ENCODE peak calls at places on chromosomes 12 and 14, in six cellular contexts. One of them, this sample, is unnamed.
A peak's percentile ranks its signal among the peaks of the same experiment; 100 is the strongest.

GRCh38 chr12:14952295-14952995 is 9.0 kb downstream of the ARHGDIB start:
- DNase-seq in effector memory CD4-positive, alpha-beta T cell: peak; percentile 22
- DNase-seq in endothelial cell of umbilical vein: peak; percentile 97
- DNase-seq in body of pancreas: no peak
- DNase-seq in stomach: no peak
- DNase-seq in IMR-90: peak; percentile 98
- DNase-seq in this sample: no peak

GRCh38 chr14:105527381-105528196 is 1.2 kb downstream of the TMEM121 start:
- DNase-seq in endothelial cell of umbilical vein: no peak
- DNase-seq in body of pancreas: no peak
- DNase-seq in IMR-90: no peak
- DNase-seq in stomach: no peak
- DNase-seq in effector memory CD4-positive, alpha-beta T cell: no peak
- DNase-seq in this sample: no peak

GRCh38 chr12:3511760-3512159 is 20.8 kb downstream of the PRMT8 start:
- DNase-seq in effector memory CD4-positive, alpha-beta T cell: no peak
- DNase-seq in body of pancreas: no peak
- DNase-seq in stomach: no peak
- DNase-seq in endothelial cell of umbilical vein: no peak
- DNase-seq in IMR-90: no peak
- DNase-seq in this sample: no peak

GRCh38 chr14:89657014-89657413 is 240.0 kb upstream of the FOXN3 start:
- DNase-seq in body of pancreas: no peak
- DNase-seq in stomach: no peak
- DNase-seq in IMR-90: no peak
- DNase-seq in endothelial cell of umbilical vein: no peak
- DNase-seq in effector memory CD4-positive, alpha-beta T cell: no peak
- DNase-seq in this sample: no peak

GRCh38 chr12:90794212-90794611 is 160.8 kb downstream of the CCER1 start:
- DNase-seq in IMR-90: no peak
- DNase-seq in endothelial cell of umbilical vein: no peak
- DNase-seq in stomach: no peak
- DNase-seq in effector memory CD4-positive, alpha-beta T cell: no peak
- DNase-seq in body of pancreas: no peak
- DNase-seq in this sample: no peak

GRCh38 chr14:94480809-94481208 is 4.8 kb upstream of the SERPINA9 start:
- DNase-seq in effector memory CD4-positive, alpha-beta T cell: no peak
- DNase-seq in IMR-90: no peak
- DNase-seq in endothelial cell of umbilical vein: no peak
- DNase-seq in body of pancreas: no peak
- DNase-seq in stomach: no peak
- DNase-seq in this sample: no peak

GRCh38 chr12:67452119-67452805 is 183.1 kb downstream of the CAND1 start:
- DNase-seq in IMR-90: no peak
- DNase-seq in body of pancreas: no peak
- DNase-seq in effector memory CD4-positive, alpha-beta T cell: no peak
- DNase-seq in stomach: no peak
- DNase-seq in endothelial cell of umbilical vein: no peak
- DNase-seq in this sample: no peak

GRCh38 chr12:52168019-52168717 is 23.6 kb downstream of the KRT80 start:
- DNase-seq in endothelial cell of umbilical vein: peak; percentile 51
- DNase-seq in body of pancreas: no peak
- DNase-seq in effector memory CD4-positive, alpha-beta T cell: no peak
- DNase-seq in stomach: peak; percentile 67
- DNase-seq in IMR-90: peak; percentile 88
- DNase-seq in this sample: no peak

GRCh38 chr12:252634-253033 is 10.0 kb downstream of the SLC6A13 start:
- DNase-seq in body of pancreas: no peak
- DNase-seq in effector memory CD4-positive, alpha-beta T cell: no peak
- DNase-seq in stomach: no peak
- DNase-seq in endothelial cell of umbilical vein: no peak
- DNase-seq in IMR-90: no peak
- DNase-seq in this sample: no peak

GRCh38 chr14:85576848-85577541 is 47.1 kb downstream of the FLRT2 start:
- DNase-seq in effector memory CD4-positive, alpha-beta T cell: no peak
- DNase-seq in IMR-90: peak; percentile 35
- DNase-seq in stomach: no peak
- DNase-seq in body of pancreas: no peak
- DNase-seq in endothelial cell of umbilical vein: no peak
- DNase-seq in this sample: no peak

GRCh38 chr14:37585971-37586759 is 8.9 kb downstream of the FOXA1 start:
- DNase-seq in IMR-90: no peak
- DNase-seq in body of pancreas: no peak
- DNase-seq in endothelial cell of umbilical vein: no peak
- DNase-seq in effector memory CD4-positive, alpha-beta T cell: no peak
- DNase-seq in stomach: no peak
- DNase-seq in this sample: no peak

GRCh38 chr12:66493841-66494240 is 185.0 kb downstream of the GRIP1 start:
- DNase-seq in effector memory CD4-positive, alpha-beta T cell: no peak
- DNase-seq in endothelial cell of umbilical vein: no peak
- DNase-seq in stomach: no peak
- DNase-seq in body of pancreas: no peak
- DNase-seq in IMR-90: no peak
- DNase-seq in this sample: no peak

GRCh38 chr12:2326470-2326869 is 273.7 kb downstream of the CACNA1C start:
- DNase-seq in body of pancreas: peak; percentile 21
- DNase-seq in endothelial cell of umbilical vein: no peak
- DNase-seq in effector memory CD4-positive, alpha-beta T cell: no peak
- DNase-seq in IMR-90: no peak
- DNase-seq in stomach: no peak
- DNase-seq in this sample: no peak

GRCh38 chr12:4871514-4871913 is 38.2 kb upstream of the KCNA1 start:
- DNase-seq in effector memory CD4-positive, alpha-beta T cell: no peak
- DNase-seq in IMR-90: no peak
- DNase-seq in body of pancreas: no peak
- DNase-seq in endothelial cell of umbilical vein: no peak
- DNase-seq in stomach: no peak
- DNase-seq in this sample: no peak
- H3K27me3 ChIP-seq in effector memory CD4-positive, alpha-beta T cell: no peaks in the 10 kb centered on the region
- H3K27me3 ChIP-seq in IMR-90: peaks cover under 1% of the 10 kb centered on the region
- H3K27me3 ChIP-seq in body of pancreas: no peaks in the 10 kb centered on the region
- H3K27me3 ChIP-seq in endothelial cell of umbilical vein: no peaks in the 10 kb centered on the region
- H3K27me3 ChIP-seq in stomach: no peaks in the 10 kb centered on the region
- H3K27me3 ChIP-seq in this sample: no peaks in the 10 kb centered on the region

DNA sequence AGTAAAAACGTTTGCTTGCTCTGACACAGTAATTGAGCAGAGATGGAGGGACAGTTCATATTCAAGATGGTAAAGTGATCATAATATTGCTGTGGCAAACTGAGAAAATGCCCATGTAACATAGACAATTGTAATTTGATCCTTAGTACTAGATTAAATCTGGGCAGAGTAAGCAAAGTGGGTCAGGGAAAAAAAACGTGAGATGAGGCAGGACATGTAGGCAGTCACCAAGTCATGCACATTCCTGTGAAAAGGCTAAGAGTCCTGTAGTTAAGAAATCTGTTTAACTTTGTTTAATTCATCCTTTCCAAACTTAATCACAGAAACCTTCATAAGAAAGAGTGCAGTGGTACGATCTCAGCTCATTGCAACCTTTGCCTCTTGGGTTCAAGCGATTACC is 16.1 kb downstream of the BTBD7 start:
- DNase-seq in endothelial cell of umbilical vein: no peak
- DNase-seq in effector memory CD4-positive, alpha-beta T cell: no peak
- DNase-seq in body of pancreas: no peak
- DNase-seq in IMR-90: peak; percentile 18
- DNase-seq in stomach: no peak
- DNase-seq in this sample: no peak
- H3K4me1 ChIP-seq in endothelial cell of umbilical vein: peaks cover 34% of the 10 kb centered on the region
- H3K4me1 ChIP-seq in effector memory CD4-positive, alpha-beta T cell: no peaks in the 10 kb centered on the region
- H3K4me1 ChIP-seq in body of pancreas: peaks cover 15% of the 10 kb centered on the region
- H3K4me1 ChIP-seq in IMR-90: peaks cover 12% of the 10 kb centered on the region
- H3K4me1 ChIP-seq in stomach: peaks cover 28% of the 10 kb centered on the region
- H3K4me1 ChIP-seq in this sample: no peaks in the 10 kb centered on the region

DNA sequence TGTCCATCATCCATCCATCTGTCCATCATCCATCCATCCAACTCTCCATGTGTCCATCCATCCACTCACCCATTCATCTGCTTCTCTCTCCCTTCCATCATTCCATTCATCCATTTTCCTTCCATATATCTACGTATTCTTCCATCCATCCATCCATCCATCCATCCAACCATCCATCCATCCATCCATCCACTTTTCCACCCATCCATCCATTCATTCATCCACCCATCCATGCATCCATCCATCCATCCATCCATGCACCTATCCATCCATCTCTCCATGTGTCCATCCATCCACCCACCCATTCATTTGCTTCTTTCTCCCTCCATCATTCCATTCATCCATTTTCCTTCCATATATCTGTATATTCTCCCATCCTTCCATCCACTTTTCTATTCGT is 214.0 kb upstream of the RTL1 start:
- DNase-seq in effector memory CD4-positive, alpha-beta T cell: no peak
- DNase-seq in endothelial cell of umbilical vein: no peak
- DNase-seq in IMR-90: no peak
- DNase-seq in stomach: no peak
- DNase-seq in body of pancreas: no peak
- DNase-seq in this sample: no peak
- H3K27me3 ChIP-seq in effector memory CD4-positive, alpha-beta T cell: no peaks in the 10 kb centered on the region
- H3K27me3 ChIP-seq in endothelial cell of umbilical vein: no peaks in the 10 kb centered on the region
- H3K27me3 ChIP-seq in IMR-90: peaks cover 18% of the 10 kb centered on the region
- H3K27me3 ChIP-seq in stomach: no peaks in the 10 kb centered on the region
- H3K27me3 ChIP-seq in body of pancreas: no peaks in the 10 kb centered on the region
- H3K27me3 ChIP-seq in this sample: no peaks in the 10 kb centered on the region

DNA sequence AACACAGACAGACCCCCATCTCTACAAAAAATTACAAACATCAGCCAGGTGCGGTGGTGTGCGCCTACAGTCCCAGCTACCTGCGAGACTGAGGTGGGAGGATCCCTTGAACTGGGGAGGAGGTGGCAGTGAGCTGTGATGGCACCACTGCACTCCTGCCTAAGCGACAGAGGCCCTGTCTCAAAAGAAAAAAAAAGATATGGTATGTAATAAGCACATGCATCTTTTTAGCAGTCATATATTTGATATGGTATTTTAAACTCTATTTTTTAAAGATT is 7.2 kb downstream of the SLC15A4 start:
- DNase-seq in stomach: no peak
- DNase-seq in endothelial cell of umbilical vein: no peak
- DNase-seq in IMR-90: no peak
- DNase-seq in body of pancreas: no peak
- DNase-seq in effector memory CD4-positive, alpha-beta T cell: no peak
- DNase-seq in this sample: no peak
- H3K4me1 ChIP-seq in stomach: peaks cover 29% of the 10 kb centered on the region
- H3K4me1 ChIP-seq in endothelial cell of umbilical vein: peaks cover 3% of the 10 kb centered on the region
- H3K4me1 ChIP-seq in IMR-90: peaks cover 5% of the 10 kb centered on the region
- H3K4me1 ChIP-seq in body of pancreas: peaks cover 53% of the 10 kb centered on the region
- H3K4me1 ChIP-seq in effector memory CD4-positive, alpha-beta T cell: no peaks in the 10 kb centered on the region
- H3K4me1 ChIP-seq in this sample: peaks cover 17% of the 10 kb centered on the region

GRCh38 chr14:101456246-101457159 is 104.8 kb upstream of the DIO3 start:
- DNase-seq in effector memory CD4-positive, alpha-beta T cell: no peak
- DNase-seq in body of pancreas: no peak
- DNase-seq in stomach: no peak
- DNase-seq in IMR-90: no peak
- DNase-seq in endothelial cell of umbilical vein: no peak
- DNase-seq in this sample: no peak

GRCh38 chr14:101459392-101459900 is 101.8 kb upstream of the DIO3 start:
- DNase-seq in stomach: peak; percentile 14
- DNase-seq in IMR-90: no peak
- DNase-seq in body of pancreas: no peak
- DNase-seq in endothelial cell of umbilical vein: no peak
- DNase-seq in effector memory CD4-positive, alpha-beta T cell: no peak
- DNase-seq in this sample: no peak

GRCh38 chr14:101457177-101457935 is 103.9 kb upstream of the DIO3 start:
- DNase-seq in IMR-90: no peak
- DNase-seq in body of pancreas: no peak
- DNase-seq in stomach: no peak
- DNase-seq in effector memory CD4-positive, alpha-beta T cell: no peak
- DNase-seq in endothelial cell of umbilical vein: no peak
- DNase-seq in this sample: no peak

GRCh38 chr14:101458536-101459391 is 102.5 kb upstream of the DIO3 start:
- DNase-seq in endothelial cell of umbilical vein: no peak
- DNase-seq in IMR-90: no peak
- DNase-seq in stomach: peak; percentile 17
- DNase-seq in body of pancreas: peak; percentile 23
- DNase-seq in effector memory CD4-positive, alpha-beta T cell: no peak
- DNase-seq in this sample: no peak

DNA sequence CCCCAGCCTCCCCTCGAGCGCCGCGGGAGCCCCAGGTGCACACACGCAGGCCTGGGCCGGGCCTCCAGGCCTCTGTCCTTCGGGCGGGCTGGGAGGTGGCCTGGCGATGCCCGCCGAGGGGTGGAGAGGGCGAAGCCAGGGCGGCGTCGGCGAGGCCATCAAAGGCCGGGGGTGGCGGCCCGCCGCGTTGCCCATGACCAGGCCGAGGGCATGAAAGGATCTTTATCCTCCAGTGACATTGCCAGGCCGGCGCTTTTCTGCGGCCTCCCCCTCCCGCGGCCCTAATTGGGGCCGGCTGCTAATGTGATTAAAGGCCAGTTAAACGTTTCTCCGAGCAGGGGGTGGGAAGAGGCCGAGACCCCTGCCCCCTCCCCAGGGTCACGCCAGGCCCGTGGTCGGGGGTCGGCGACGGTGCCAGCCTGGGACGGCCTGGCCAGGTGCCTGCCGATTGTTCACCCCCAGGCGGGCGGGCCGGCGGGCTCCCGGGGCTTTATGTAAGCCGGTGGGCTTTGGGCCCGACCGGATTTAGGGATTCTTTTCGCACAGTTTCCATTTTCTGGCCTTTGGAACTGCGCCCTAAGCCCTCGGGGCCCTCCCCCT is 103.3 kb upstream of the DIO3 start:
- DNase-seq in body of pancreas: no peak
- DNase-seq in stomach: no peak
- DNase-seq in effector memory CD4-positive, alpha-beta T cell: no peak
- DNase-seq in IMR-90: no peak
- DNase-seq in endothelial cell of umbilical vein: no peak
- DNase-seq in this sample: no peak
- H3K27me3 ChIP-seq in body of pancreas: peaks cover 17% of the 10 kb centered on the region
- H3K27me3 ChIP-seq in stomach: peaks cover 25% of the 10 kb centered on the region
- H3K27me3 ChIP-seq in effector memory CD4-positive, alpha-beta T cell: peaks cover 43% of the 10 kb centered on the region
- H3K27me3 ChIP-seq in IMR-90: peaks cover 42% of the 10 kb centered on the region
- H3K27me3 ChIP-seq in endothelial cell of umbilical vein: peaks cover 31% of the 10 kb centered on the region
- H3K27me3 ChIP-seq in this sample: no peaks in the 10 kb centered on the region

DNA sequence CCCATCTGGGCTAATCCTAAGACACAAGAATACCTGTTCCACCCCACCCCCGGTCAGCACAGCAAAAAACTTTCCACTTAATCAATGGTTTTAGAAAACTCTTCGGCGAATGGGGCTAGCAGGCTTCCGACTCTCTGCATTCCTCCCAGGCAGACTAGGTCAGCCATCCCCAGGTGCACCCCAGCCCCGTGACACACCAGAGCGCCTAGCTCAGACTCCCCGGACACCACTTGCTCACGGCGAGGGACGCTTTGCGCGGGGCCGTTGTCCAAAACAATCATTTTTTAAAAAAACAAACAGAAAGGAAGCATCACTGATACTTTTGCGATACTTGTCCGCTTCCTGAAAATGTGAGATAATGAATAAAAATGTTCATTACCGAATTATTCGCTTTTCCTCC is 73.3 kb downstream of the BCL11B start:
- DNase-seq in effector memory CD4-positive, alpha-beta T cell: no peak
- DNase-seq in body of pancreas: no peak
- DNase-seq in IMR-90: no peak
- DNase-seq in endothelial cell of umbilical vein: no peak
- DNase-seq in stomach: no peak
- DNase-seq in this sample: no peak
- H3K4me1 ChIP-seq in effector memory CD4-positive, alpha-beta T cell: peaks cover 94% of the 10 kb centered on the region
- H3K4me1 ChIP-seq in body of pancreas: peaks cover 5% of the 10 kb centered on the region
- H3K4me1 ChIP-seq in IMR-90: no peaks in the 10 kb centered on the region
- H3K4me1 ChIP-seq in endothelial cell of umbilical vein: no peaks in the 10 kb centered on the region
- H3K4me1 ChIP-seq in stomach: no peaks in the 10 kb centered on the region
- H3K4me1 ChIP-seq in this sample: no peaks in the 10 kb centered on the region